ENCODE peak calls at places on chromosome 2, in five cellular contexts. D is HFF-Myc; Y is stimulated activated naive CD4-positive, alpha-beta T cell; G is bronchial epithelial cell; O is GM12878. U is an unnamed sample.

GRCh38 chr2:71802556-71802955 is 345.1 kb downstream of the CYP26B1 start:
- DNase-seq in D (no peak), Y (no peak), G (no peak), O (no peak), U (no peak)

GRCh38 chr2:167052825-167053224 is 164.5 kb downstream of the XIRP2 start:
- DNase-seq in D (no peak), Y (no peak), G (peak), O (no peak), U (no peak)

GRCh38 chr2:176133366-176133765 is 3.9 kb downstream of the HOXD8 start:
- DNase-seq in D (no peak), Y (no peak), G (no peak), O (no peak), U (no peak)

GRCh38 chr2:9335322-9335754 is 88.0 kb downstream of the ITGB1BP1 start:
- DNase-seq in D (no peak), Y (no peak), G (no peak), O (no peak), U (no peak)

GRCh38 chr2:8327371-8328100 is 354.3 kb upstream of the ID2 start:
- DNase-seq in D (no peak), Y (no peak), G (no peak), O (no peak), U (no peak)

GRCh38 chr2:24342110-24342910 is 18.0 kb downstream of the ITSN2 start:
- DNase-seq in D (no peak), Y (no peak), G (no peak), O (peak), U (no peak)

GRCh38 chr2:178479275-178479616 is 846 bp upstream of the FKBP7 start:
- DNase-seq in D (no peak), Y (peak), G (no peak), O (no peak), U (no peak)

GRCh38 chr2:240784629-240785423 is 35.2 kb downstream of the KIF1A start:
- DNase-seq in D (no peak), Y (no peak), G (no peak), O (no peak), U (no peak)

GRCh38 chr2:109438773-109439191 is 175.0 kb downstream of the SEPTIN10 start:
- DNase-seq in D (no peak), Y (no peak), G (peak), O (no peak), U (no peak)

GRCh38 chr2:109172556-109173105 is 43.6 kb downstream of the SH3RF3 start:
- DNase-seq in D (no peak), Y (no peak), G (no peak), O (no peak), U (no peak)

GRCh38 chr2:52083214-52083613 is 1051.3 kb upstream of the NRXN1 start:
- DNase-seq in D (no peak), Y (no peak), G (no peak), O (no peak), U (no peak)

GRCh38 chr2:30272761-30273573 is 41.6 kb downstream of the LBH start:
- DNase-seq in D (peak), Y (no peak), G (peak), O (no peak), U (no peak)

GRCh38 chr2:120596191-120596781 is 139.4 kb upstream of the GLI2 start:
- DNase-seq in D (no peak), Y (no peak), G (no peak), O (no peak), U (no peak)

GRCh38 chr2:225536036-225536435 is 136.5 kb downstream of the NYAP2 start:
- DNase-seq in D (no peak), Y (no peak), G (no peak), O (no peak), U (no peak)

GRCh38 chr2:70984576-70985282 is 6.3 kb downstream of the ANKRD53 start:
- DNase-seq in D (peak), Y (peak), G (peak), O (no peak), U (peak)

GRCh38 chr2:58291726-58292430 is 50.8 kb upstream of the FANCL start:
- DNase-seq in D (no peak), Y (no peak), G (no peak), O (no peak), U (no peak)

GRCh38 chr2:55175254-55176093 is 56.6 kb downstream of the CLHC1 start:
- DNase-seq in D (no peak), Y (peak), G (peak), O (no peak), U (peak)

GRCh38 chr2:136246086-136246669 is 128.2 kb upstream of the CXCR4 start:
- DNase-seq in D (no peak), Y (no peak), G (peak), O (peak), U (no peak)

GRCh38 chr2:239387811-239388210 is 13.0 kb downstream of the HDAC4 start:
- DNase-seq in D (no peak), Y (no peak), G (no peak), O (no peak), U (no peak)

GRCh38 chr2:153213022-153213421 is 265.5 kb downstream of the RPRM start:
- DNase-seq in D (no peak), Y (no peak), G (no peak), O (no peak), U (no peak)